ENCODE peak calls at places on chromosomes 6 and 20, in seven cellular contexts. G is HepG2, V is HCT116, M is SK-N-SH, C is H1, B is K562, K is GM12878. D is an unnamed sample.

GRCh38 chr6:162140453-162140852 is 587.1 kb downstream of the PRKN start:
- DNase-seq in V (no peak), K (no peak), G (no peak), C (no peak), M (no peak), B (no peak), D (no peak)

GRCh38 chr6:9623985-9624384 is 790.9 kb downstream of the TFAP2A start:
- DNase-seq in K (no peak), B (no peak), G (no peak), V (no peak), C (no peak), M (no peak), D (no peak)

GRCh38 chr6:47200536-47201334 is 109.0 kb downstream of the TNFRSF21 start:
- DNase-seq in K (no peak), C (no peak), B (no peak), M (no peak), G (peak; percentile 71), V (no peak), D (no peak)

GRCh38 chr6:27205375-27206278 is 41.9 kb upstream of the PRSS16 start:
- DNase-seq in K (no peak), C (no peak), M (peak; percentile 25), G (no peak), B (peak; percentile 79), V (no peak), D (no peak)

GRCh38 chr6:117591405-117591804 is 10.9 kb downstream of the GOPC start:
- DNase-seq in B (no peak), G (no peak), K (no peak), V (no peak), M (no peak), C (no peak), D (no peak)

GRCh38 chr6:7615611-7616383 is 25.8 kb downstream of the SNRNP48 start:
- DNase-seq in G (peak; percentile 72), B (peak; percentile 77), M (peak; percentile 41), V (peak; percentile 48), C (peak; percentile 58), K (no peak), D (peak; percentile 16)

GRCh38 chr6:16305246-16305725 is 66.9 kb downstream of the GMPR start:
- DNase-seq in M (no peak), C (no peak), G (peak; percentile 88), K (peak; percentile 83), V (no peak), B (no peak), D (no peak)

GRCh38 chr6:15254074-15254975 is 8.5 kb downstream of the JARID2 start:
- DNase-seq in C (no peak), K (peak; percentile 82), V (no peak), M (no peak), B (peak; percentile 66), G (peak; percentile 48), D (no peak)

GRCh38 chr20:63686492-63687321 is 9.7 kb upstream of the TNFRSF6B start:
- DNase-seq in B (no peak), M (no peak), K (no peak), V (peak; percentile 57), C (no peak), G (no peak), D (no peak)

GRCh38 chr20:10322073-10323012 is 103.7 kb downstream of the SNAP25 start:
- DNase-seq in C (no peak), V (no peak), B (no peak), M (peak; percentile 9), K (no peak), G (no peak), D (no peak)

GRCh38 chr20:8303651-8304050 is 171.6 kb downstream of the PLCB1 start:
- DNase-seq in G (no peak), M (no peak), C (no peak), B (no peak), K (no peak), V (no peak), D (no peak)

GRCh38 chr6:90194371-90194841 is 102.2 kb downstream of the BACH2 start:
- DNase-seq in K (no peak), G (no peak), C (no peak), B (no peak), V (no peak), M (peak; percentile 48), D (no peak)

GRCh38 chr6:142987490-142987889 is 42.5 kb upstream of the HIVEP2 start:
- DNase-seq in C (no peak), K (no peak), M (no peak), B (no peak), G (no peak), V (no peak), D (no peak)

GRCh38 chr6:166052837-166053236 is 114.8 kb downstream of the TBXT start:
- DNase-seq in C (no peak), M (no peak), G (no peak), B (no peak), K (no peak), V (no peak), D (no peak)

GRCh38 chr6:165231581-165232276 is 77.7 kb downstream of the C6orf118 start:
- DNase-seq in C (no peak), V (peak; percentile 6), B (no peak), G (no peak), K (no peak), M (peak; percentile 37), D (peak; percentile 42)

GRCh38 chr6:63652980-63653379 is 17.4 kb downstream of the PHF3 start:
- DNase-seq in K (no peak), B (no peak), M (no peak), V (no peak), G (no peak), C (no peak), D (no peak)

GRCh38 chr6:7745942-7746341 is 20.0 kb downstream of the BMP6 start:
- DNase-seq in M (no peak), G (no peak), B (no peak), K (no peak), V (no peak), C (no peak), D (no peak)

GRCh38 chr6:139369568-139370046 is 4.8 kb downstream of the CITED2 start:
- DNase-seq in G (peak; percentile 48), K (no peak), V (no peak), B (peak; percentile 64), M (peak; percentile 54), C (no peak), D (peak; percentile 79)

GRCh38 chr6:117233146-117233545 is 32.2 kb upstream of the VGLL2 start:
- DNase-seq in M (no peak), K (no peak), G (no peak), V (no peak), C (no peak), B (no peak), D (no peak)

GRCh38 chr6:35259946-35260626 is 551 bp downstream of the ZNF76 start:
- DNase-seq in V (peak; percentile 42), B (peak; percentile 93), K (peak; percentile 55), M (peak; percentile 91), C (peak; percentile 91), G (peak; percentile 79), D (peak; percentile 49)

GRCh38 chr20:20037960-20038359 is 14.3 kb downstream of the CRNKL1 start:
- DNase-seq in K (no peak), C (no peak), V (no peak), G (no peak), B (no peak), M (no peak), D (no peak)

GRCh38 chr6:128569737-128570438 is 49.5 kb upstream of the PTPRK start:
- DNase-seq in G (no peak), C (no peak), V (peak; percentile 54), M (no peak), B (no peak), K (no peak), D (no peak)

GRCh38 chr6:129842881-129843409 is 18.2 kb downstream of the TMEM244 start:
- DNase-seq in G (no peak), C (no peak), K (no peak), V (no peak), B (no peak), M (no peak), D (no peak)

GRCh38 chr6:129844118-129844891 is 16.8 kb downstream of the TMEM244 start:
- DNase-seq in M (peak; percentile 0), G (no peak), C (no peak), K (no peak), V (peak; percentile 60), B (no peak), D (no peak)

GRCh38 chr6:129842137-129842536 is 19.0 kb downstream of the TMEM244 start:
- DNase-seq in G (no peak), B (no peak), K (no peak), C (no peak), V (no peak), M (no peak), D (no peak)

GRCh38 chr6:129845696-129846095 is 15.4 kb downstream of the TMEM244 start:
- DNase-seq in V (no peak), C (no peak), M (no peak), K (no peak), G (no peak), B (no peak), D (no peak)

GRCh38 chr6:129843573-129843972 is 17.5 kb downstream of the TMEM244 start:
- DNase-seq in V (no peak), G (no peak), C (no peak), K (no peak), M (no peak), B (no peak), D (no peak)
- TF ChIP-seq JUND in V (no peak), G (no peak), C (no peak), K (no peak), M (no peak), B (no peak), D (no peak)

GRCh38 chr6:33692760-33693158 is 18.7 kb downstream of the UQCC2 start:
- DNase-seq in C (no peak), V (no peak), M (no peak), K (no peak), B (no peak), G (no peak), D (no peak)
- TF ChIP-seq JUND in C (no peak), V (no peak), M (no peak), K (no peak), B (no peak), G (no peak), D (no peak)

DNA sequence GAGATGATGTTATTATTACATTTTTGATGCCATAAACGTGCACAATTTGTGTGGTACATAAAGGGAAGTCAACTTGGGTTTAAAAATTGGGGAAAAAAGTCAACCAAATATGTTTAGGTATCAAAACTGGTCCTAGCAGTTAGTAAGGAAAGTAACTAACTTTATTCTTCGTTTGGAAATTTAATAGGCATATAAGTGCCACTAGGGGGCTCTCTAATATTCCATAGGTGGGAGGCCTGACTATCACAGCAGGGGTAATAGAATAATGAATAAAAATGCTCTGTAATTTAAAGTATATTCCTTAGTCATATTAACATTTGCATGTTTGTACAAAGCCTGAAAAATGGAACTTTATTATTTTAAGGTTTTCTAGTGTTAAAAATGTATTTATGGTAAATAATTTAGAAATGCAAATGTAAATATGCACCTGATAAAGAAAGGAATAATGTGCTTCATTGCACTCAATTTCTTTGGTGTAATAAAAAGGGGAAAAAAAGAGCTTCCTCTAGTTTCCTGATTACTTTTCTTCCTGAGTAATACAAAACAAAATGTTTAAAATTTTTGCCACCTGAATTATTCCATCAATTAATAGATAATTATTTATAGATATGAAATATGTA is 125.7 kb upstream of the HDAC2 start:
- DNase-seq in B (peak; percentile 50), K (no peak), G (peak; percentile 46), C (no peak), V (peak; percentile 16), M (peak; percentile 56), D (no peak)
- TF ChIP-seq JUND in B (no peak), K (no peak), G (no peak), C (no peak), V (no peak), M (no peak), D (no peak)

DNA sequence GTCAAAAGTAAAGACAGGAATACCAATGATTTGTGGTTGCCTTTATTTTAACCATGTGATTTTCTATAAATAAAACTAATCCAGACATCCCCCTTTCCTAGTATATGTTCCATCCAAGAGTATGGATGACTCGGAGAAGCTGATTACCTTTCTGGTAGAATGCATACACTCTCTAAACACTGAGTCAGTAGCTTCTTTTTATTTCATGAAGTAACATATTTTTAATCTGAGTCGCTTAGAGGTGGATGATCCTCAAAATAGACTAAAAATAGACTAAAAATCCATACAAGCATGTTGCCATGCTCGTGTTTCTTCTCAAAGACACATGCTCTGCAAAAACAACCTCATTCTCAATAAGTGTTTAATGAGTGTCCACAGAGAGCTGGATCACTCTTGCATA is 263.7 kb downstream of the COL12A1 start:
- DNase-seq in C (no peak), G (no peak), V (no peak), M (no peak), B (no peak), K (no peak), D (no peak)
- TF ChIP-seq JUND in C (no peak), G (no peak), V (no peak), M (no peak), B (no peak), K (no peak), D (no peak)